ENCODE peak calls at places on chromosomes 13 and 19, in seven cellular contexts. Z is mesendoderm, T is H1, S is IMR-90, N is H9, M is mesenchymal stem cell, G is trophoblast cell. X is an unnamed sample.

GRCh38 chr19:13128583-13128982 is 10.5 kb downstream of the NACC1 start:
- DNase-seq in G (no peak), N (peak), M (no peak), T (no peak), S (no peak), Z (no peak), X (no peak)

GRCh38 chr13:44819245-44819644 is 170.0 kb downstream of the NUFIP1 start:
- DNase-seq in Z (peak), S (peak), G (peak), T (no peak), N (no peak), M (peak), X (no peak)

GRCh38 chr13:113656831-113657671 is 947 bp downstream of the ATP4B start:
- DNase-seq in G (no peak), S (no peak), Z (no peak), T (no peak), M (no peak), N (no peak), X (no peak)

GRCh38 chr19:16496613-16496983 is 404 bp downstream of the C19orf44 start:
- DNase-seq in N (no peak), T (peak), S (peak), G (peak), Z (no peak), M (no peak), X (no peak)

GRCh38 chr19:49830766-49831165 is 12.7 kb downstream of the MED25 start:
- DNase-seq in N (no peak), S (no peak), G (no peak), T (no peak), M (no peak), Z (no peak), X (no peak)

GRCh38 chr13:113557013-113557412 is 27.5 kb upstream of the TFDP1 start:
- DNase-seq in T (no peak), M (no peak), S (no peak), Z (no peak), G (no peak), N (peak), X (no peak)

GRCh38 chr13:24141333-24141910 is 19.1 kb upstream of the SPATA13 start:
- DNase-seq in S (peak), N (no peak), G (no peak), T (no peak), M (no peak), Z (peak), X (no peak)

GRCh38 chr13:51802601-51803000 is 1.4 kb downstream of the DHRS12 start:
- DNase-seq in Z (no peak), M (no peak), S (no peak), G (no peak), N (no peak), T (no peak), X (no peak)

GRCh38 chr13:77056886-77057285 is 29.9 kb upstream of the FBXL3 start:
- DNase-seq in Z (no peak), T (no peak), N (no peak), S (no peak), G (no peak), M (no peak), X (no peak)

GRCh38 chr13:110271313-110271712 is 35.6 kb downstream of the COL4A1 start:
- DNase-seq in M (no peak), N (no peak), Z (no peak), G (no peak), T (peak), S (no peak), X (no peak)

GRCh38 chr13:114097504-114097892 is 34.9 kb downstream of the RASA3 start:
- DNase-seq in N (no peak), Z (no peak), T (no peak), M (no peak), G (no peak), S (no peak), X (no peak)

GRCh38 chr13:68261105-68261504 is 1031.0 kb upstream of the PCDH9 start:
- DNase-seq in Z (peak), M (no peak), S (no peak), N (peak), G (no peak), T (peak), X (no peak)

GRCh38 chr19:38079926-38080380 is 144.1 kb downstream of the DPF1 start:
- DNase-seq in M (peak), Z (peak), T (no peak), S (peak), N (no peak), G (no peak), X (no peak)

GRCh38 chr13:105817011-105817410 is 718.5 kb downstream of the EFNB2 start:
- DNase-seq in N (peak), S (no peak), G (peak), M (no peak), Z (peak), T (peak), X (no peak)

GRCh38 chr19:2089001-2089711 is 7.0 kb downstream of the MOB3A start:
- DNase-seq in Z (no peak), M (peak), N (no peak), T (no peak), S (peak), G (peak), X (no peak)

GRCh38 chr13:95352486-95352885 is 51.2 kb upstream of the ABCC4 start:
- DNase-seq in N (no peak), T (no peak), S (no peak), M (no peak), G (no peak), Z (no peak), X (no peak)

GRCh38 chr19:12778020-12778904 is 2.9 kb upstream of the HOOK2 start:
- DNase-seq in N (peak), T (peak), M (peak), Z (peak), G (no peak), S (peak), X (no peak)

GRCh38 chr19:19366691-19367396 is 38.6 kb upstream of the GATAD2A start:
- DNase-seq in M (peak), S (peak), G (peak), Z (peak), T (peak), N (peak), X (peak)

GRCh38 chr19:1064661-1065605 is 2.0 kb upstream of the ARHGAP45 start:
- DNase-seq in M (peak), N (peak), Z (peak), G (peak), T (peak), S (peak), X (no peak)

GRCh38 chr19:17358395-17358794 is 18.7 kb downstream of the PLVAP start:
- DNase-seq in G (no peak), N (no peak), S (no peak), T (no peak), Z (no peak), M (peak), X (no peak)

GRCh38 chr19:19514215-19514633 is 1.1 kb downstream of the TSSK6 start:
- DNase-seq in S (no peak), N (no peak), T (no peak), G (peak), M (no peak), Z (no peak), X (no peak)

GRCh38 chr13:50274181-50274580 is 258.9 kb downstream of the KCNRG start:
- DNase-seq in Z (no peak), N (no peak), S (no peak), G (no peak), T (no peak), M (no peak), X (no peak)

GRCh38 chr13:40668335-40668734 is 1.9 kb upstream of the FOXO1 start:
- DNase-seq in N (peak), S (no peak), T (no peak), G (no peak), M (peak), Z (peak), X (no peak)

GRCh38 chr13:23825179-23825578 is 64.0 kb downstream of the MIPEP start:
- DNase-seq in N (no peak), Z (no peak), T (no peak), S (no peak), M (no peak), G (peak), X (no peak)

GRCh38 chr19:45496349-45496953 is 396 bp downstream of the RTN2 start:
- DNase-seq in M (peak), G (no peak), N (peak), Z (peak), S (no peak), T (peak), X (peak)

GRCh38 chr19:20664917-20665781 is 3.8 kb upstream of the ZNF626 start:
- DNase-seq in M (no peak), Z (peak), N (peak), T (no peak), G (peak), S (no peak), X (peak)

GRCh38 chr13:102799544-102800144 is 725 bp downstream of the BIVM start:
- DNase-seq in M (peak), S (peak), G (no peak), Z (peak), N (peak), T (no peak), X (peak)

DNA sequence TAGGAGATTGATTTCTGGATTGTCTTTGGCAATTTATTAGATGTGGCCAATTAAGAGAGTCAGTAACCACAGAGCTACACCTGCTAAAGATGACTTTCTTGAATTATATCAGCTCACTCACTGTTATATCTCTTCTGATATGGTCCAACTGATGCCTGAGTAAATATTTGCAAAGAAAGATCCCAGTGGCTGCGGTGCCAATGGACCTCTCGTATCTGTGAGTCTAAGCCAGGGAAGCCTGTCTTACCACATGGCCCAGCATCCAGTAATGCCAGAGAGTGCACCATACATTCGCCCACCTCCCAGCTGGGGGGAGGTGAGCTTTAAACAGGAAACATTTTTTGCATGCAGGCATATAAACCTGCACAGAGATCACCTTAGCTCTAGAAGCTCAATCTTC is 82.7 kb upstream of the SLC15A1 start:
- DNase-seq in T (no peak), Z (no peak), S (no peak), N (no peak), M (no peak), G (no peak), X (no peak)
- H2AK5ac ChIP-seq in T (no peak), Z (no peak), S (no peak), N (no peak), M (no peak), G (no peak), X (no peak)

GRCh38 chr13:100958859-100959258 is 284.3 kb upstream of the TMTC4 start:
- DNase-seq in S (no peak), M (no peak), N (no peak), Z (no peak), G (no peak), T (no peak), X (no peak)

GRCh38 chr13:100954430-100955361 is 280.1 kb upstream of the TMTC4 start:
- DNase-seq in N (no peak), Z (no peak), T (no peak), G (no peak), M (peak), S (peak), X (no peak)

DNA sequence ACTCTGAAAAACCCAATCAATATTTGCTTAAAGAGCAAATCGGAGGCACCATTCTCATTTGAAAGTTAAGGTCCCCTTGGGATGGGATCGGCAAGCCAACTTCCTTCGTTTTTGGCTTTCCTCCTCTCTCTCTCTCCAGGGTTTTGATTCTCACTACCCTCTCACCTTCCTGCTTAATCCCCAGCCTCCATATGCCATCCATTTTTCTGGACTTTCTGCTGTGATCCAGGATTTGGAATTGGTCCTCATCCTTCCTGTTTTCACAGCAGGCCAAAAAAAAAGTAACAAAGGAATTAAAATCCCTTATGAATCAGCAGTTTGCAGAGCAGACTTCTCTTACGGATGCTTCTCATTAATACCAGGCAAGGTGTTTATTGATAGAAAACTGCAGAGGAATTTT is 283.1 kb upstream of the TMTC4 start:
- DNase-seq in Z (no peak), S (no peak), T (no peak), G (no peak), N (no peak), M (no peak), X (no peak)
- H2BK120ac ChIP-seq in Z (no peak), S (no peak), T (no peak), G (no peak), N (no peak), M (no peak), X (no peak)

GRCh38 chr19:51325161-51325979 is 13.9 kb downstream of the IGLON5 start:
- DNase-seq in G (no peak), M (no peak), T (no peak), N (no peak), S (no peak), Z (no peak), X (no peak)
- H2AK5ac ChIP-seq in G (no peak), M (no peak), T (no peak), N (no peak), S (no peak), Z (no peak), X (no peak)

GRCh38 chr13:52955505-52955904 is 73.1 kb upstream of the OLFM4 start:
- DNase-seq in N (peak), M (no peak), T (peak), S (no peak), Z (peak), G (no peak), X (peak)

GRCh38 chr13:52949044-52949443 is 79.6 kb upstream of the OLFM4 start:
- DNase-seq in M (no peak), Z (no peak), G (no peak), T (no peak), S (no peak), N (no peak), X (no peak)

GRCh38 chr13:52950436-52950960 is 78.1 kb upstream of the OLFM4 start:
- DNase-seq in S (no peak), N (no peak), Z (no peak), M (no peak), T (no peak), G (no peak), X (no peak)

GRCh38 chr13:52949744-52950143 is 78.9 kb upstream of the OLFM4 start:
- DNase-seq in G (no peak), Z (no peak), T (no peak), M (no peak), N (no peak), S (no peak), X (no peak)

DNA sequence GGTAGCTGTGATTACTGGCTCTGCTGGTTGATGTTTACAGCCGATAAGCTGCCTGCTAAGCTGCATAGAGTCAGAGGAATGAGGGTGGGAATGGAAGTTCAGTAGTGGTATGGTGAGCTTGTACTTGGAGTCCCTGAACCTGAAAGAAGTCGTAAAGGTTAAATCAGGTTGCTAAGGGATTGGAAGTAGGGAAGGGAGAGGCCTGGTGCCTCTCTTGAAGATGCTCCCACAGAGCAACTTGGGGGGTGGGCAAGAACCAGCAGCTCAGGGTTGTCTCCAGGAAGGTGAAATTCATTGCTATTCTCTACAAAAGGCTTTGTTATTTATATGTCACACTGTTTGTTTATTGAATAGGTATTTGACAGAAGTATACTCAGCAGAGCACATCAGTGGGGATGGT is 73.8 kb upstream of the OLFM4 start:
- DNase-seq in Z (peak), N (peak), S (no peak), G (no peak), M (no peak), T (no peak), X (no peak)
- H2BK120ac ChIP-seq in Z (no peak), N (no peak), S (no peak), G (no peak), M (no peak), T (peak), X (no peak)

GRCh38 chr13:35797946-35798345 is 321.5 kb upstream of the MAB21L1 start:
- DNase-seq in N (no peak), M (no peak), Z (no peak), T (no peak), S (no peak), G (no peak), X (no peak)
- H2AK5ac ChIP-seq in N (no peak), M (no peak), Z (no peak), T (no peak), S (no peak), G (no peak), X (no peak)

GRCh38 chr13:99870541-99870940 is 101.0 kb downstream of the ZIC5 start:
- DNase-seq in G (no peak), T (no peak), Z (no peak), N (no peak), S (no peak), M (no peak), X (no peak)
- H2BK120ac ChIP-seq in G (no peak), T (no peak), Z (no peak), N (no peak), S (no peak), M (no peak), X (no peak)

DNA sequence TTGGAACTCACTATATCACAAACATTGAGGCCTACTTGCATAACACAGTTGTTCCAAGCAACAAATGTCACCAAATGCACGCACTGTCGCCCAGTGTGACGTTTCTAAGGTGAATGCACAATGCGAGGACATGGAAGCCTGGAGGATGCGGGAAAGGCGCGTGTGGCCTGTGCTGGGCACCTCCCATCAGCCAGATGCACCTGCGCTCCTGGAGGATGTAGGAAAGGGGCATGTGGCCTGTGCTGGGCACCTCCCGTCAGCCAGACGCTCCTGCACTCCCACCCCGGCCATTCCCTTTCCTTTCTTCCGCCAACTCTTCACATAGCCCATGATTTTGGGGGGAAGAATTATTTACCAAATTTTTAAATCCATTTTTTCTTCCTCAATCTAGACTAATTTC is 202.4 kb upstream of the SOX1 start:
- DNase-seq in G (no peak), M (no peak), N (no peak), Z (no peak), T (peak), S (no peak), X (no peak)
- H2AK5ac ChIP-seq in G (no peak), M (no peak), N (no peak), Z (no peak), T (no peak), S (no peak), X (no peak)

X was measured in neuronal stem cell.